ENCODE peak calls at places on chromosomes 5 and 9, in eight cellular contexts. B, J, V, I, Y, N, S and F are unnamed samples.

GRCh38 chr5:143182901-143183820 is 220.3 kb downstream of the NR3C1 start:
- DNase-seq in B (no peak), J (no peak), V (no peak), I (peak), Y (no peak), N (no peak), S (peak), F (peak)

GRCh38 chr9:114303977-114304376 is 18.9 kb upstream of the ORM1 start:
- DNase-seq in B (no peak), J (peak), V (no peak), I (no peak), Y (no peak), N (no peak), S (no peak), F (no peak)

GRCh38 chr5:79547982-79548381 is 34.0 kb upstream of the HOMER1 start:
- DNase-seq in B (no peak), J (no peak), V (no peak), I (no peak), Y (no peak), N (no peak), S (no peak), F (no peak)

GRCh38 chr9:137605146-137606004 is at the start of gene ARRDC1:
- DNase-seq in B (peak), J (peak), V (peak), I (peak), Y (peak), N (peak), S (peak), F (peak)

GRCh38 chr9:126975327-126976059 is 60.9 kb downstream of the RALGPS1 start:
- DNase-seq in B (no peak), J (no peak), V (no peak), I (no peak), Y (no peak), N (peak), S (no peak), F (no peak)

GRCh38 chr9:96514108-96514824 is 64.3 kb downstream of the HABP4 start:
- DNase-seq in B (no peak), J (no peak), V (peak), I (no peak), Y (peak), N (no peak), S (no peak), F (no peak)

GRCh38 chr9:124897570-124898460 is 35.9 kb downstream of the ARPC5L start:
- DNase-seq in B (no peak), J (no peak), V (no peak), I (no peak), Y (no peak), N (no peak), S (no peak), F (no peak)

GRCh38 chr9:117218951-117219350 is 195.9 kb downstream of the ASTN2 start:
- DNase-seq in B (no peak), J (no peak), V (no peak), I (no peak), Y (no peak), N (no peak), S (no peak), F (no peak)

GRCh38 chr9:80968611-80969010 is 720.7 kb downstream of the TLE1 start:
- DNase-seq in B (no peak), J (no peak), V (no peak), I (no peak), Y (peak), N (no peak), S (no peak), F (no peak)

GRCh38 chr5:19835442-19835841 is 152.6 kb downstream of the CDH18 start:
- DNase-seq in B (no peak), J (no peak), V (no peak), I (no peak), Y (no peak), N (no peak), S (no peak), F (no peak)

GRCh38 chr5:146647656-146648199 is 131.7 kb upstream of the GPR151 start:
- DNase-seq in B (no peak), J (no peak), V (no peak), I (peak), Y (no peak), N (peak), S (no peak), F (no peak)